ENCODE peak calls at places on chromosomes 2 and 18, in six cellular contexts. One of them, this sample, is unnamed.

GRCh38 chr18:3869848-3870247 is 419.9 kb downstream of the TGIF1 start:
- DNase-seq in tibial artery: no peak
- DNase-seq in astrocyte of the spinal cord: peak
- DNase-seq in activated naive CD4-positive, alpha-beta T cell: no peak
- DNase-seq in epithelial cell of esophagus: peak
- DNase-seq in foreskin keratinocyte: no peak
- DNase-seq in this sample: peak

GRCh38 chr2:109185801-109186570 is 57.0 kb downstream of the SH3RF3 start:
- DNase-seq in tibial artery: peak
- DNase-seq in astrocyte of the spinal cord: peak
- DNase-seq in activated naive CD4-positive, alpha-beta T cell: no peak
- DNase-seq in epithelial cell of esophagus: no peak
- DNase-seq in foreskin keratinocyte: no peak
- DNase-seq in this sample: peak

GRCh38 chr18:69999671-70000070 is 52.0 kb upstream of the CD226 start:
- DNase-seq in tibial artery: no peak
- DNase-seq in astrocyte of the spinal cord: peak
- DNase-seq in activated naive CD4-positive, alpha-beta T cell: no peak
- DNase-seq in epithelial cell of esophagus: no peak
- DNase-seq in foreskin keratinocyte: no peak
- DNase-seq in this sample: no peak

GRCh38 chr2:44615950-44616518 is 254.3 kb downstream of the CAMKMT start:
- DNase-seq in tibial artery: no peak
- DNase-seq in astrocyte of the spinal cord: no peak
- DNase-seq in activated naive CD4-positive, alpha-beta T cell: no peak
- DNase-seq in epithelial cell of esophagus: no peak
- DNase-seq in foreskin keratinocyte: no peak
- DNase-seq in this sample: no peak

GRCh38 chr2:102437122-102437521 is 14.2 kb downstream of the IL18RAP start:
- DNase-seq in tibial artery: no peak
- DNase-seq in astrocyte of the spinal cord: no peak
- DNase-seq in activated naive CD4-positive, alpha-beta T cell: no peak
- DNase-seq in epithelial cell of esophagus: no peak
- DNase-seq in foreskin keratinocyte: no peak
- DNase-seq in this sample: no peak

GRCh38 chr2:36413218-36413617 is 57.6 kb downstream of the CRIM1 start:
- DNase-seq in tibial artery: no peak
- DNase-seq in astrocyte of the spinal cord: peak
- DNase-seq in activated naive CD4-positive, alpha-beta T cell: no peak
- DNase-seq in epithelial cell of esophagus: no peak
- DNase-seq in foreskin keratinocyte: no peak
- DNase-seq in this sample: peak

GRCh38 chr2:112459372-112459771 is 22.6 kb upstream of the TTL start:
- DNase-seq in tibial artery: no peak
- DNase-seq in astrocyte of the spinal cord: no peak
- DNase-seq in activated naive CD4-positive, alpha-beta T cell: no peak
- DNase-seq in epithelial cell of esophagus: no peak
- DNase-seq in foreskin keratinocyte: no peak
- DNase-seq in this sample: no peak

GRCh38 chr2:219087371-219087770 is 26.6 kb upstream of the IHH start:
- DNase-seq in tibial artery: no peak
- DNase-seq in astrocyte of the spinal cord: no peak
- DNase-seq in activated naive CD4-positive, alpha-beta T cell: no peak
- DNase-seq in epithelial cell of esophagus: no peak
- DNase-seq in foreskin keratinocyte: no peak
- DNase-seq in this sample: no peak

GRCh38 chr2:144686518-144687215 is 166.7 kb upstream of the ZEB2 start:
- DNase-seq in tibial artery: no peak
- DNase-seq in astrocyte of the spinal cord: no peak
- DNase-seq in activated naive CD4-positive, alpha-beta T cell: no peak
- DNase-seq in epithelial cell of esophagus: no peak
- DNase-seq in foreskin keratinocyte: no peak
- DNase-seq in this sample: no peak

GRCh38 chr18:8847900-8848299 is 142.5 kb downstream of the MTCL1 start:
- DNase-seq in tibial artery: no peak
- DNase-seq in astrocyte of the spinal cord: no peak
- DNase-seq in activated naive CD4-positive, alpha-beta T cell: no peak
- DNase-seq in epithelial cell of esophagus: no peak
- DNase-seq in foreskin keratinocyte: no peak
- DNase-seq in this sample: no peak

GRCh38 chr2:171403181-171403580 is 30.6 kb downstream of the METTL8 start:
- DNase-seq in tibial artery: no peak
- DNase-seq in astrocyte of the spinal cord: peak
- DNase-seq in activated naive CD4-positive, alpha-beta T cell: no peak
- DNase-seq in epithelial cell of esophagus: peak
- DNase-seq in foreskin keratinocyte: no peak
- DNase-seq in this sample: peak

GRCh38 chr2:655626-656025 is 21.6 kb downstream of the TMEM18 start:
- DNase-seq in tibial artery: no peak
- DNase-seq in astrocyte of the spinal cord: no peak
- DNase-seq in activated naive CD4-positive, alpha-beta T cell: no peak
- DNase-seq in epithelial cell of esophagus: no peak
- DNase-seq in foreskin keratinocyte: no peak
- DNase-seq in this sample: peak

GRCh38 chr2:44747794-44748193 is 193.7 kb upstream of the SIX3 start:
- DNase-seq in tibial artery: no peak
- DNase-seq in astrocyte of the spinal cord: no peak
- DNase-seq in activated naive CD4-positive, alpha-beta T cell: no peak
- DNase-seq in epithelial cell of esophagus: no peak
- DNase-seq in foreskin keratinocyte: no peak
- DNase-seq in this sample: no peak

GRCh38 chr18:45687617-45688016 is 36.4 kb upstream of the SLC14A1 start:
- DNase-seq in tibial artery: no peak
- DNase-seq in astrocyte of the spinal cord: no peak
- DNase-seq in activated naive CD4-positive, alpha-beta T cell: no peak
- DNase-seq in epithelial cell of esophagus: no peak
- DNase-seq in foreskin keratinocyte: no peak
- DNase-seq in this sample: no peak

GRCh38 chr2:230821261-230821990 is 43.3 kb upstream of the ITM2C start:
- DNase-seq in tibial artery: no peak
- DNase-seq in astrocyte of the spinal cord: no peak
- DNase-seq in activated naive CD4-positive, alpha-beta T cell: no peak
- DNase-seq in epithelial cell of esophagus: no peak
- DNase-seq in foreskin keratinocyte: no peak
- DNase-seq in this sample: no peak

GRCh38 chr2:195984951-195985726 is 83.5 kb downstream of the DNAH7 start:
- DNase-seq in tibial artery: no peak
- DNase-seq in astrocyte of the spinal cord: peak
- DNase-seq in activated naive CD4-positive, alpha-beta T cell: no peak
- DNase-seq in epithelial cell of esophagus: no peak
- DNase-seq in foreskin keratinocyte: no peak
- DNase-seq in this sample: peak

GRCh38 chr2:240572141-240573031 is 4.1 kb downstream of the RNPEPL1 start:
- DNase-seq in tibial artery: peak
- DNase-seq in astrocyte of the spinal cord: no peak
- DNase-seq in activated naive CD4-positive, alpha-beta T cell: no peak
- DNase-seq in epithelial cell of esophagus: no peak
- DNase-seq in foreskin keratinocyte: no peak
- DNase-seq in this sample: no peak

GRCh38 chr2:238908960-238909951 is 61.4 kb downstream of the TWIST2 start:
- DNase-seq in tibial artery: peak
- DNase-seq in astrocyte of the spinal cord: peak
- DNase-seq in activated naive CD4-positive, alpha-beta T cell: no peak
- DNase-seq in epithelial cell of esophagus: no peak
- DNase-seq in foreskin keratinocyte: no peak
- DNase-seq in this sample: peak

GRCh38 chr2:9975805-9976447 is 24.4 kb downstream of the GRHL1 start:
- DNase-seq in tibial artery: no peak
- DNase-seq in astrocyte of the spinal cord: peak
- DNase-seq in activated naive CD4-positive, alpha-beta T cell: no peak
- DNase-seq in epithelial cell of esophagus: peak
- DNase-seq in foreskin keratinocyte: peak
- DNase-seq in this sample: peak

GRCh38 chr2:236075802-236076201 is 92.4 kb downstream of the GBX2 start:
- DNase-seq in tibial artery: no peak
- DNase-seq in astrocyte of the spinal cord: peak
- DNase-seq in activated naive CD4-positive, alpha-beta T cell: no peak
- DNase-seq in epithelial cell of esophagus: no peak
- DNase-seq in foreskin keratinocyte: no peak
- DNase-seq in this sample: no peak

GRCh38 chr2:101900375-101900774 is 91.4 kb upstream of the IL1R2 start:
- DNase-seq in tibial artery: no peak
- DNase-seq in astrocyte of the spinal cord: no peak
- DNase-seq in activated naive CD4-positive, alpha-beta T cell: no peak
- DNase-seq in epithelial cell of esophagus: peak
- DNase-seq in foreskin keratinocyte: peak
- DNase-seq in this sample: no peak

GRCh38 chr2:37907480-37908070 is 17.5 kb upstream of the RMDN2 start:
- DNase-seq in tibial artery: no peak
- DNase-seq in astrocyte of the spinal cord: no peak
- DNase-seq in activated naive CD4-positive, alpha-beta T cell: no peak
- DNase-seq in epithelial cell of esophagus: no peak
- DNase-seq in foreskin keratinocyte: no peak
- DNase-seq in this sample: no peak

GRCh38 chr2:54589340-54590215 is 133.5 kb downstream of the SPTBN1 start:
- DNase-seq in tibial artery: no peak
- DNase-seq in astrocyte of the spinal cord: no peak
- DNase-seq in activated naive CD4-positive, alpha-beta T cell: no peak
- DNase-seq in epithelial cell of esophagus: peak
- DNase-seq in foreskin keratinocyte: no peak
- DNase-seq in this sample: peak

GRCh38 chr2:54524236-54524991 is 68.3 kb downstream of the SPTBN1 start:
- DNase-seq in tibial artery: no peak
- DNase-seq in astrocyte of the spinal cord: peak
- DNase-seq in activated naive CD4-positive, alpha-beta T cell: no peak
- DNase-seq in epithelial cell of esophagus: peak
- DNase-seq in foreskin keratinocyte: peak
- DNase-seq in this sample: peak

GRCh38 chr2:117942958-117943672 is 70.8 kb downstream of the CCDC93 start:
- DNase-seq in tibial artery: no peak
- DNase-seq in astrocyte of the spinal cord: no peak
- DNase-seq in activated naive CD4-positive, alpha-beta T cell: no peak
- DNase-seq in epithelial cell of esophagus: no peak
- DNase-seq in foreskin keratinocyte: no peak
- DNase-seq in this sample: peak

This sample was measured in cardiac fibroblast.